ENCODE peak calls at places on chromosome 1, in six cellular contexts. One of them, this sample, is unnamed.

GRCh38 chr1:202810615-202811295 is at the start of gene PCAT6:
- DNase-seq in PC-9: peak
- DNase-seq in lower lobe of right lung: peak
- DNase-seq in hepatocyte: peak
- DNase-seq in RWPE1: peak
- DNase-seq in left ventricle myocardium inferior: peak
- DNase-seq in this sample: peak

GRCh38 chr1:41639332-41639936 is 155.0 kb upstream of the EDN2 start:
- DNase-seq in PC-9: no peak
- DNase-seq in lower lobe of right lung: no peak
- DNase-seq in hepatocyte: no peak
- DNase-seq in RWPE1: no peak
- DNase-seq in left ventricle myocardium inferior: no peak
- DNase-seq in this sample: no peak

GRCh38 chr1:67821263-67821662 is 12.0 kb downstream of the GNG12 start:
- DNase-seq in PC-9: no peak
- DNase-seq in lower lobe of right lung: no peak
- DNase-seq in hepatocyte: no peak
- DNase-seq in RWPE1: no peak
- DNase-seq in left ventricle myocardium inferior: no peak
- DNase-seq in this sample: no peak

GRCh38 chr1:183407474-183407873 is 10.7 kb downstream of the NMNAT2 start:
- DNase-seq in PC-9: no peak
- DNase-seq in lower lobe of right lung: no peak
- DNase-seq in hepatocyte: no peak
- DNase-seq in RWPE1: no peak
- DNase-seq in left ventricle myocardium inferior: no peak
- DNase-seq in this sample: no peak

GRCh38 chr1:75469586-75470173 is 141.2 kb downstream of the SLC44A5 start:
- DNase-seq in PC-9: no peak
- DNase-seq in lower lobe of right lung: no peak
- DNase-seq in hepatocyte: no peak
- DNase-seq in RWPE1: no peak
- DNase-seq in left ventricle myocardium inferior: no peak
- DNase-seq in this sample: no peak

GRCh38 chr1:204151562-204152309 is at the start of gene ETNK2:
- DNase-seq in PC-9: peak
- DNase-seq in lower lobe of right lung: peak
- DNase-seq in hepatocyte: peak
- DNase-seq in RWPE1: peak
- DNase-seq in left ventricle myocardium inferior: peak
- DNase-seq in this sample: peak

GRCh38 chr1:208298593-208299233 is 54.5 kb upstream of the PLXNA2 start:
- DNase-seq in PC-9: no peak
- DNase-seq in lower lobe of right lung: peak
- DNase-seq in hepatocyte: no peak
- DNase-seq in RWPE1: no peak
- DNase-seq in left ventricle myocardium inferior: no peak
- DNase-seq in this sample: no peak

GRCh38 chr1:24119859-24120756 is 8.2 kb upstream of the MYOM3 start:
- DNase-seq in PC-9: peak
- DNase-seq in lower lobe of right lung: peak
- DNase-seq in hepatocyte: peak
- DNase-seq in RWPE1: peak
- DNase-seq in left ventricle myocardium inferior: peak
- DNase-seq in this sample: no peak

GRCh38 chr1:111736548-111737215 is 2.5 kb downstream of the INKA2 start:
- DNase-seq in PC-9: no peak
- DNase-seq in lower lobe of right lung: no peak
- DNase-seq in hepatocyte: no peak
- DNase-seq in RWPE1: no peak
- DNase-seq in left ventricle myocardium inferior: peak
- DNase-seq in this sample: no peak

GRCh38 chr1:178912597-178912996 is 41.7 kb upstream of the ANGPTL1 start:
- DNase-seq in PC-9: no peak
- DNase-seq in lower lobe of right lung: no peak
- DNase-seq in hepatocyte: no peak
- DNase-seq in RWPE1: no peak
- DNase-seq in left ventricle myocardium inferior: no peak
- DNase-seq in this sample: no peak

GRCh38 chr1:93471911-93472310 is 24.0 kb downstream of the FNBP1L start:
- DNase-seq in PC-9: no peak
- DNase-seq in lower lobe of right lung: no peak
- DNase-seq in hepatocyte: no peak
- DNase-seq in RWPE1: no peak
- DNase-seq in left ventricle myocardium inferior: no peak
- DNase-seq in this sample: no peak

GRCh38 chr1:94864821-94865220 is 44.7 kb downstream of the SLC44A3 start:
- DNase-seq in PC-9: no peak
- DNase-seq in lower lobe of right lung: no peak
- DNase-seq in hepatocyte: peak
- DNase-seq in RWPE1: no peak
- DNase-seq in left ventricle myocardium inferior: no peak
- DNase-seq in this sample: no peak

GRCh38 chr1:186094170-186094569 is 280.9 kb downstream of the TPR start:
- DNase-seq in PC-9: no peak
- DNase-seq in lower lobe of right lung: no peak
- DNase-seq in hepatocyte: no peak
- DNase-seq in RWPE1: no peak
- DNase-seq in left ventricle myocardium inferior: no peak
- DNase-seq in this sample: no peak

GRCh38 chr1:43546388-43547100 is 15.9 kb downstream of the PTPRF start:
- DNase-seq in PC-9: no peak
- DNase-seq in lower lobe of right lung: no peak
- DNase-seq in hepatocyte: no peak
- DNase-seq in RWPE1: no peak
- DNase-seq in left ventricle myocardium inferior: no peak
- DNase-seq in this sample: no peak

GRCh38 chr1:88063605-88064004 is 620.5 kb upstream of the PKN2 start:
- DNase-seq in PC-9: no peak
- DNase-seq in lower lobe of right lung: no peak
- DNase-seq in hepatocyte: no peak
- DNase-seq in RWPE1: no peak
- DNase-seq in left ventricle myocardium inferior: no peak
- DNase-seq in this sample: no peak

GRCh38 chr1:29548091-29548490 is 311.8 kb downstream of the PTPRU start:
- DNase-seq in PC-9: no peak
- DNase-seq in lower lobe of right lung: no peak
- DNase-seq in hepatocyte: no peak
- DNase-seq in RWPE1: no peak
- DNase-seq in left ventricle myocardium inferior: no peak
- DNase-seq in this sample: no peak

GRCh38 chr1:242065813-242066212 is 66.9 kb upstream of the MAP1LC3C start:
- DNase-seq in PC-9: no peak
- DNase-seq in lower lobe of right lung: no peak
- DNase-seq in hepatocyte: no peak
- DNase-seq in RWPE1: no peak
- DNase-seq in left ventricle myocardium inferior: no peak
- DNase-seq in this sample: no peak

GRCh38 chr1:40899230-40899870 is 37.2 kb upstream of the CITED4 start:
- DNase-seq in PC-9: peak
- DNase-seq in lower lobe of right lung: peak
- DNase-seq in hepatocyte: no peak
- DNase-seq in RWPE1: peak
- DNase-seq in left ventricle myocardium inferior: no peak
- DNase-seq in this sample: no peak

GRCh38 chr1:10607228-10607627 is 132.5 kb downstream of the PEX14 start:
- DNase-seq in PC-9: no peak
- DNase-seq in lower lobe of right lung: no peak
- DNase-seq in hepatocyte: peak
- DNase-seq in RWPE1: no peak
- DNase-seq in left ventricle myocardium inferior: no peak
- DNase-seq in this sample: no peak

GRCh38 chr1:112906155-112906698 is 49.8 kb downstream of the SLC16A1 start:
- DNase-seq in PC-9: no peak
- DNase-seq in lower lobe of right lung: no peak
- DNase-seq in hepatocyte: no peak
- DNase-seq in RWPE1: no peak
- DNase-seq in left ventricle myocardium inferior: no peak
- DNase-seq in this sample: no peak

GRCh38 chr1:70779571-70779970 is 268.0 kb downstream of the PTGER3 start:
- DNase-seq in PC-9: no peak
- DNase-seq in lower lobe of right lung: no peak
- DNase-seq in hepatocyte: no peak
- DNase-seq in RWPE1: no peak
- DNase-seq in left ventricle myocardium inferior: no peak
- DNase-seq in this sample: no peak

GRCh38 chr1:53091841-53092645 is 30.0 kb downstream of the PODN start:
- DNase-seq in PC-9: peak
- DNase-seq in lower lobe of right lung: no peak
- DNase-seq in hepatocyte: no peak
- DNase-seq in RWPE1: no peak
- DNase-seq in left ventricle myocardium inferior: peak
- DNase-seq in this sample: no peak

GRCh38 chr1:67404212-67404620 is 26.0 kb downstream of the SERBP1 start:
- DNase-seq in PC-9: no peak
- DNase-seq in lower lobe of right lung: no peak
- DNase-seq in hepatocyte: no peak
- DNase-seq in RWPE1: no peak
- DNase-seq in left ventricle myocardium inferior: no peak
- DNase-seq in this sample: no peak

GRCh38 chr1:212234431-212235298 is 50.5 kb upstream of the PPP2R5A start:
- DNase-seq in PC-9: peak
- DNase-seq in lower lobe of right lung: no peak
- DNase-seq in hepatocyte: peak
- DNase-seq in RWPE1: peak
- DNase-seq in left ventricle myocardium inferior: peak
- DNase-seq in this sample: no peak

GRCh38 chr1:15027515-15027948 is 126.0 kb upstream of the TMEM51 start:
- DNase-seq in PC-9: peak
- DNase-seq in lower lobe of right lung: peak
- DNase-seq in hepatocyte: peak
- DNase-seq in RWPE1: peak
- DNase-seq in left ventricle myocardium inferior: peak
- DNase-seq in this sample: no peak

GRCh38 chr1:230105754-230106625 is 39.0 kb downstream of the GALNT2 start:
- DNase-seq in PC-9: no peak
- DNase-seq in lower lobe of right lung: no peak
- DNase-seq in hepatocyte: peak
- DNase-seq in RWPE1: peak
- DNase-seq in left ventricle myocardium inferior: no peak
- DNase-seq in this sample: no peak

GRCh38 chr1:46757256-46757955 is 38.5 kb upstream of the EFCAB14 start:
- DNase-seq in PC-9: peak
- DNase-seq in lower lobe of right lung: peak
- DNase-seq in hepatocyte: no peak
- DNase-seq in RWPE1: peak
- DNase-seq in left ventricle myocardium inferior: no peak
- DNase-seq in this sample: no peak

DNA sequence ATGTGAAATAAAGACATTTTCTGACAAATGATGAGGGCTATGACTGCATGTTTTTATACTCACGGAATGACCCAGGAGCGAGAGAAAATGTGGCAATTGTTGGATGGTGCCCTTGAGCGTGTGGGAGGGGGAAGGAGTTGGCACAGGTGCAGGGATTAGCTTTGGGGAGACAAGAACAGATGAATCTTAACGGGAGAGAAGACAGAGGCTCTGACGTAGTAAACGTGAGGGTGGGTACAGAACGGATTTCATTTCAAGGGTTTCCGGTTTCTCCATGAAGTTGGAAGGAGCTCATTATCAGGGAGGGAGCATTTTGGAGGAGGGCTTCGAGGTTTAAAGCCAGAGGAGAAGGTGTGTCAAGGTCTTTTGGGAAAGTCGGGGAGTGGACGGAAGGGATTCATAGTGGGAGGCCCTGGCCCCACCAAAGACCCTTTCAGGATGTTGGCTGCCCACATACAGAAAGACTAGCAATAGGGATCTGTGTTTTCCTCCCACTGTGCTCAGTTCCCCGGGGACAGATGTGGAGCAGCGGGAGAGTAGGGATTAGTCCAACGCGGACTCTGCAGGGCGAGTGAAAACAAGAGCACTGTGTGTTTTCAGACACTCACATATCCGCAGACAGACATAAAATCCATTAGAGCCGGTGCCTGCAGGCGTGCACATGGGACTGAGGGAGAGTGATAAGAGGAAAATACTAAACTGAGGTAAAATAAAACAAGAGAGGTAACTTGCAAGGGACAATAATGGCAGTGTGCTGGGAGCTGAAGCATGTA is 584.1 kb downstream of the AJAP1 start:
- DNase-seq in PC-9: no peak
- DNase-seq in lower lobe of right lung: no peak
- DNase-seq in hepatocyte: no peak
- DNase-seq in RWPE1: no peak
- DNase-seq in left ventricle myocardium inferior: no peak
- DNase-seq in this sample: no peak
- TF ChIP-seq CTCF in PC-9: no peak
- TF ChIP-seq CTCF in lower lobe of right lung: no peak
- TF ChIP-seq CTCF in hepatocyte: no peak
- TF ChIP-seq CTCF in RWPE1: no peak
- TF ChIP-seq CTCF in left ventricle myocardium inferior: no peak
- TF ChIP-seq CTCF in this sample: no peak

GRCh38 chr1:205810448-205811157 is 2.4 kb downstream of the SLC41A1 start:
- DNase-seq in PC-9: no peak
- DNase-seq in lower lobe of right lung: no peak
- DNase-seq in hepatocyte: peak
- DNase-seq in RWPE1: no peak
- DNase-seq in left ventricle myocardium inferior: no peak
- DNase-seq in this sample: no peak
- TF ChIP-seq CTCF in PC-9: no peak
- TF ChIP-seq CTCF in lower lobe of right lung: no peak
- TF ChIP-seq CTCF in hepatocyte: peak
- TF ChIP-seq CTCF in RWPE1: no peak
- TF ChIP-seq CTCF in left ventricle myocardium inferior: no peak
- TF ChIP-seq CTCF in this sample: peak

GRCh38 chr1:32759521-32759980 is 57.0 kb upstream of the SYNC start:
- DNase-seq in PC-9: peak
- DNase-seq in lower lobe of right lung: peak
- DNase-seq in hepatocyte: peak
- DNase-seq in RWPE1: peak
- DNase-seq in left ventricle myocardium inferior: no peak
- DNase-seq in this sample: no peak
- TF ChIP-seq CTCF in PC-9: no peak
- TF ChIP-seq CTCF in lower lobe of right lung: no peak
- TF ChIP-seq CTCF in hepatocyte: no peak
- TF ChIP-seq CTCF in RWPE1: no peak
- TF ChIP-seq CTCF in left ventricle myocardium inferior: no peak
- TF ChIP-seq CTCF in this sample: no peak

DNA sequence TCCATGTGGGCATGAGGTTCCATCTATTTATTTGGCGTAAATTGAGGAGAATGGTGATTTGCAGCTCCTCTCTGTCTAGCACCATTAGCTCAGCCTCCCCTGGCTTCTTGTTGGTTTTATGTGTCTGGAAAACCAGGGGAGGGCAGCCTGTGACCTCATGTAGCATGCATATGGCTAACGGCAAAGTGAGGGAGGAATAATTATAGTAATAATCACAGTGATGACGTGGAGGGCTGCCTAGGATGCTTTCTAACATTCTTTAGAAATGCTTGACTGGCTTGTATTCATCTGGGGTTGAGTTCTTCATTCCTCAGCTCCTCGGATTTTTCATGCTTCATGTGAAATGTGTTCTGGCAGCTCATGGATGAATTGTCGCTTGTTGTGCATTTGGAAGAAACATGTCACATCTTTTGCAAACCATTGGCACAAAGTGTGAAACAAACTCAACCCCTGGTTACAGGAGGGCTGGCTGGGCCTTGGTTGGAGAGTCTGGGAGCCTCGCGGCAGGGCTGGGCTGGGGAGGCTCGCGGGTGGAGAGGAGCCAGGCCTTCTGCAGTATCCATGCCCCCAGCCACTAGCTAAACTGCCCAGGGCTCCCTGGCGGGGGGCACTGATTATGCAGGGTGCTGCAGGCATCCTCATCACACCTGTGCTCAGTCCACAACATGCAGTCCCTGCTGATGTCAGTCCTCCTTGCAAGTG is 149.6 kb downstream of the DISC1 start:
- DNase-seq in PC-9: no peak
- DNase-seq in lower lobe of right lung: no peak
- DNase-seq in hepatocyte: peak
- DNase-seq in RWPE1: no peak
- DNase-seq in left ventricle myocardium inferior: no peak
- DNase-seq in this sample: no peak
- TF ChIP-seq CTCF in PC-9: no peak
- TF ChIP-seq CTCF in lower lobe of right lung: no peak
- TF ChIP-seq CTCF in hepatocyte: no peak
- TF ChIP-seq CTCF in RWPE1: no peak
- TF ChIP-seq CTCF in left ventricle myocardium inferior: no peak
- TF ChIP-seq CTCF in this sample: peak

This sample was measured in chondrocyte.